ENCODE peak calls at places on chromosomes 13 and 19, in six cellular contexts. X is suprapubic skin, U is coronary artery, O is Peyer's patch, A is choroid plexus epithelial cell, S is K562. L is an unnamed sample.

GRCh38 chr19:1231729-1232128 is 6.1 kb downstream of the CBARP start:
- DNase-seq in S (no peak), X (no peak), U (no peak), O (no peak), A (no peak), L (no peak)

GRCh38 chr13:112887557-112887991 is 81.4 kb upstream of the MCF2L start:
- DNase-seq in X (no peak), A (no peak), S (no peak), U (no peak), O (no peak), L (no peak)

GRCh38 chr19:33304760-33305647 is 2.7 kb upstream of the CEBPA start:
- DNase-seq in O (peak), A (no peak), S (peak), X (no peak), U (peak), L (no peak)

GRCh38 chr13:37616131-37616530 is 17.6 kb upstream of the POSTN start:
- DNase-seq in U (no peak), O (no peak), S (no peak), A (peak), X (no peak), L (no peak)

GRCh38 chr13:73782781-73783180 is 351.4 kb downstream of the KLF12 start:
- DNase-seq in A (peak), X (no peak), O (no peak), U (no peak), S (no peak), L (no peak)

GRCh38 chr13:98189841-98190505 is 12.9 kb upstream of the RNF113B start:
- DNase-seq in A (no peak), U (no peak), O (no peak), S (no peak), X (no peak), L (no peak)

GRCh38 chr19:54164369-54165068 is 5.0 kb upstream of the LENG1 start:
- DNase-seq in U (no peak), S (peak), X (no peak), O (peak), A (peak), L (peak)

GRCh38 chr19:19860756-19861390 is 4.8 kb upstream of the ZNF253 start:
- DNase-seq in O (peak), U (no peak), S (peak), X (no peak), A (peak), L (no peak)

GRCh38 chr13:31038834-31039552 is 106.5 kb downstream of the TEX26 start:
- DNase-seq in S (no peak), U (peak), A (peak), X (no peak), O (peak), L (peak)

GRCh38 chr13:65932587-65933239 is 1297.4 kb downstream of the PCDH9 start:
- DNase-seq in A (no peak), O (no peak), U (no peak), S (no peak), X (no peak), L (no peak)

GRCh38 chr13:32660227-32660626 is 74.0 kb downstream of the PDS5B start:
- DNase-seq in X (no peak), A (no peak), O (no peak), S (no peak), U (no peak), L (no peak)

GRCh38 chr19:16078759-16079707 is 2.7 kb downstream of the TPM4 start:
- DNase-seq in U (no peak), A (peak), S (peak), O (peak), X (peak), L (peak)

GRCh38 chr19:16376649-16377048 is 52.0 kb downstream of the KLF2 start:
- DNase-seq in X (no peak), S (peak), A (no peak), U (no peak), O (peak), L (peak)

GRCh38 chr13:99979453-99980200 is 2.0 kb upstream of the ZIC2 start:
- DNase-seq in A (no peak), X (peak), U (no peak), O (peak), S (no peak), L (no peak)

GRCh38 chr13:99977334-99977911 is 4.2 kb upstream of the ZIC2 start:
- DNase-seq in S (no peak), O (no peak), A (no peak), U (no peak), X (no peak), L (no peak)

GRCh38 chr13:99977912-99978780 is 3.4 kb upstream of the ZIC2 start:
- DNase-seq in X (no peak), O (peak), S (no peak), A (no peak), U (no peak), L (no peak)

GRCh38 chr13:99980201-99981114 is 1.1 kb upstream of the ZIC2 start:
- DNase-seq in S (peak), O (peak), X (peak), A (peak), U (no peak), L (peak)

DNA sequence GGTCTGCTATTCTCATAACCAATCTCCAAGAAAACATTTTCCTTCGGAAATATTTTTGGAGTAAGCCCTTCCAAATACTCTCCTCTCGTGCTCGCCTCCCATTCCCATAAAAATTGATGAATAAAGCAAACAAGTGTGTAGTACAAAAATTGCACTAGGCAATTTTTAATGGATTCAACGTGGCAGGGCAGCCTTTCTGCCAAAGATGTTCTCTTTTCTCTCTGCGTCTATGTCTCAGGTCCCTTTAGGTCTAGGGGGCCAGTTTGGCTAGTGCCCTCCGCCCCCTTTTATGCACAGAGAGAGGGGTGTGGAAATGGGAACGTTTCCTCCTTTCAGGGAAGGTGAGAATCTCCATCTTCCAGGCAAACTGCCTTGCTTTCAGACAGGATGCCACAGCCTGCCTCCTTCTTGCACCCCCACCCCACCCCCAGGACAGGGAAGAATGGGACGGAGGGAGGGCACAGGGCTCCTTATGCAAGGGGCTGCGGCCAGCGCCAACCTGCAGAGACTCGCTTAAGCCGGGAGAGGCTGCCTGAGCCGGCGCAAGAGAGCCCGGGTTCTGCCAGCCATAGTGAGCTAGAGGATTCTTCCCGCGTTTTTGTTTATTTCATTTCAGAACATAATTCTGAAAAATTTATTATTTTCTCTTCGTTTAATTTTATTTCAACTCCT is 2.7 kb upstream of the ZIC2 start:
- DNase-seq in X (no peak), A (no peak), U (no peak), O (peak), S (no peak), L (no peak)
- TF ChIP-seq CTCF in X (no peak), A (no peak), U (no peak), O (no peak), S (no peak), L (no peak)

GRCh38 chr13:110302154-110302553 is 4.8 kb downstream of the COL4A1 start:
- DNase-seq in O (peak), U (no peak), S (no peak), X (no peak), A (no peak), L (no peak)

GRCh38 chr13:110301606-110302131 is 5.3 kb downstream of the COL4A1 start:
- DNase-seq in U (peak), O (peak), X (no peak), A (peak), S (no peak), L (no peak)

GRCh38 chr13:110304256-110304655 is 2.7 kb downstream of the COL4A1 start:
- DNase-seq in U (peak), X (no peak), O (no peak), S (no peak), A (peak), L (no peak)

GRCh38 chr13:110303644-110304043 is 3.3 kb downstream of the COL4A1 start:
- DNase-seq in X (no peak), O (no peak), U (peak), A (no peak), S (no peak), L (no peak)

DNA sequence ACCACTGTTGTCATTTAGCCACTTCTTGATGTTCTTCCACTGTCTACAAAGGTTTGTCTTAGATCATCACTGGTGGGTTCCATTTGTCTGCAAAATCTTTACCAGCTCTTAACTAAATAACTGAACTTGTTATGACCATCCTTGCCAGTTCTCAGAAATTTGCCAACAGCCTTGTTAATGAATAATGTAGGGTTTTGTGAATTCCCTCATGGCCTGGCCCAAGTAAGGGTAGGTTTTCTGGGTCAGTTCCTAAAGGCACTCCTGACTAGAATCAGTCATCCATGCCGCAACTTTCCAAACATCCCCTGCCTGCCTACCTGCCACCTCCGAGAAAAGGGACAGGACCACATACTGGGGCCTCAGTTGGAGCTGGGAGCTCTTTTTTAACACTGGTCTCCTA is 4.0 kb downstream of the COL4A1 start:
- DNase-seq in X (no peak), U (peak), A (no peak), S (no peak), O (no peak), L (no peak)
- H3K4me3 ChIP-seq in X (no peak), U (peak), A (no peak), S (no peak), O (no peak), L (no peak)

DNA sequence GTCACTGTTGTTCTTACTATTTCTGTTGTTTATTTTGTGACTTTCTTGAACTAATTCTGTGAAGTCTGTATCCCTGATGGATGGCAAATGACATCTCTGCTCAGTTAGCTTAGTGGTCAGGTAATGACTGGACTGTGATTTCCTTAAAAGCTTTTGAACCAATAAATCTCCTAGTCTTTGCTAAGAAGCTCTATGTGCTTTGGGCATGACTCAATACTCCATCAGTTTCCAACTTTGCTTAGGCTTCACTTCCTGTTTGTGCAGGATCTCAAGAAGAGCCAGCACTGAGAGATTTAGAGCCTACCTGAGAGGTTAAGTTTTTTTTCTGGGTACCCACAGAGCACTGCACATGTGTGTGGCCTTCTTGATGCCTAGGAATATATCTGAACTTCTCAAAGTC is 329.7 kb upstream of the HTR2A start:
- DNase-seq in A (no peak), U (no peak), O (no peak), S (no peak), X (no peak), L (no peak)
- TF ChIP-seq CTCF in A (no peak), U (no peak), O (no peak), S (no peak), X (no peak), L (no peak)

GRCh38 chr19:44002212-44002565 is 568 bp upstream of the ZNF230 start:
- DNase-seq in S (peak), O (no peak), X (no peak), U (no peak), A (peak), L (no peak)
- H3K4me3 ChIP-seq in S (peak), O (peak), X (peak), U (peak), A (peak), L (peak)